ENCODE peak calls at places on chromosomes 4 and X, in eight cellular contexts. N is H54; A is activated T-cell treated with anti-CD3 and anti-CD28 coated beads for 1 hour; S is A549; Q is iris pigment epithelial cell; G is stromal cell of bone marrow; M is left colon; C is CD8-positive, alpha-beta memory T cell. P is an unnamed sample.

GRCh38 chr4:86816463-86817107 is 32.6 kb downstream of the SLC10A6 start:
- DNase-seq in N (no peak), A (no peak), S (no peak), Q (peak), G (peak), M (no peak), C (no peak), P (no peak)

GRCh38 chrX:26581086-26581485 is 365.1 kb downstream of the MAGEB5 start:
- DNase-seq in N (no peak), A (no peak), S (no peak), Q (peak), G (no peak), M (no peak), C (no peak), P (no peak)

GRCh38 chr4:4859010-4859798 is at the start of gene MSX1:
- DNase-seq in N (peak), A (peak), S (peak), Q (peak), G (peak), M (peak), C (no peak), P (peak)

GRCh38 chrX:15576019-15576418 is 24.7 kb downstream of the ACE2 start:
- DNase-seq in N (no peak), A (no peak), S (no peak), Q (no peak), G (peak), M (no peak), C (no peak), P (no peak)

GRCh38 chr4:180766903-180767302 is 1476.3 kb upstream of the TENM3 start:
- DNase-seq in N (no peak), A (no peak), S (no peak), Q (no peak), G (no peak), M (no peak), C (no peak), P (no peak)

GRCh38 chr4:87543835-87544461 is 14.8 kb upstream of the SPARCL1 start:
- DNase-seq in N (peak), A (no peak), S (peak), Q (peak), G (peak), M (no peak), C (no peak), P (peak)

GRCh38 chr4:79917246-79917645 is 155.8 kb downstream of the ANTXR2 start:
- DNase-seq in N (no peak), A (peak), S (peak), Q (peak), G (peak), M (peak), C (peak), P (peak)

GRCh38 chr4:3123201-3123671 is 48.8 kb downstream of the HTT start:
- DNase-seq in N (no peak), A (no peak), S (no peak), Q (peak), G (no peak), M (no peak), C (no peak), P (no peak)

GRCh38 chr4:107392951-107393350 is 327.1 kb downstream of the PAPSS1 start:
- DNase-seq in N (no peak), A (no peak), S (no peak), Q (peak), G (no peak), M (peak), C (no peak), P (no peak)

GRCh38 chr4:112130903-112131302 is 14.4 kb upstream of the FAM241A start:
- DNase-seq in N (no peak), A (no peak), S (no peak), Q (peak), G (no peak), M (no peak), C (no peak), P (no peak)

GRCh38 chr4:4969298-4969697 is 50.0 kb downstream of the CYTL1 start:
- DNase-seq in N (peak), A (no peak), S (peak), Q (no peak), G (peak), M (no peak), C (no peak), P (no peak)

GRCh38 chr4:20354120-20354519 is 102.4 kb downstream of the SLIT2 start:
- DNase-seq in N (no peak), A (no peak), S (no peak), Q (no peak), G (no peak), M (no peak), C (no peak), P (peak)

GRCh38 chr4:171668403-171668802 is 144.8 kb upstream of the GALNTL6 start:
- DNase-seq in N (no peak), A (no peak), S (no peak), Q (no peak), G (no peak), M (no peak), C (no peak), P (no peak)

GRCh38 chrX:110795645-110796510 is at the start of gene CHRDL1:
- DNase-seq in N (no peak), A (no peak), S (peak), Q (peak), G (no peak), M (peak), C (no peak), P (peak)

GRCh38 chrX:131789664-131790063 is 233.4 kb upstream of the STK26 start:
- DNase-seq in N (no peak), A (no peak), S (no peak), Q (no peak), G (no peak), M (no peak), C (no peak), P (no peak)